ENCODE peak calls at places on chromosomes 12 and 14, in four cellular contexts. I, U, C and G are unnamed samples.

GRCh38 chr14:59425322-59425945 is 39.7 kb downstream of the GPR135 start:
- DNase-seq in I (no peak), U (no peak), C (no peak), G (no peak)

GRCh38 chr12:3496964-3497363 is 6.0 kb downstream of the PRMT8 start:
- DNase-seq in I (peak; percentile 12), U (no peak), C (no peak), G (no peak)

GRCh38 chr12:76586764-76587395 is 27.3 kb upstream of the OSBPL8 start:
- DNase-seq in U (peak; percentile 22), I (peak; percentile 28), C (no peak), G (peak; percentile 49)

GRCh38 chr12:23060161-23060560 is 435.2 kb downstream of the ETNK1 start:
- DNase-seq in I (no peak), U (no peak), C (no peak), G (no peak)

GRCh38 chr14:61430066-61430757 is 108.8 kb downstream of the PRKCH start:
- DNase-seq in I (no peak), U (no peak), C (no peak), G (no peak)

GRCh38 chr12:164207-164606 is 49.8 kb downstream of the SLC6A12 start:
- DNase-seq in C (no peak), U (peak; percentile 37), I (no peak), G (no peak)

GRCh38 chr12:28987538-28988383 is 161.3 kb upstream of the FAR2 start:
- DNase-seq in U (no peak), C (no peak), I (peak; percentile 7), G (no peak)

GRCh38 chr14:74670726-74671125 is 42.2 kb downstream of the AREL1 start:
- DNase-seq in C (no peak), U (no peak), I (no peak), G (peak; percentile 52)

GRCh38 chr12:7146228-7146627 is 16.1 kb downstream of the CLSTN3 start:
- DNase-seq in C (no peak), U (no peak), I (no peak), G (no peak)

GRCh38 chr14:51750542-51750941 is 98.8 kb downstream of the FRMD6 start:
- DNase-seq in C (no peak), I (peak; percentile 25), U (no peak), G (no peak)

GRCh38 chr14:34699873-34700621 is 14.3 kb downstream of the CFL2 start:
- DNase-seq in C (no peak), I (peak; percentile 89), U (no peak), G (peak; percentile 93)

GRCh38 chr12:7431993-7432685 is 11.8 kb downstream of the CD163L1 start:
- DNase-seq in I (no peak), C (no peak), U (no peak), G (peak; percentile 5)

GRCh38 chr14:44962573-44963528 is 861 bp downstream of the TOGARAM1 start:
- DNase-seq in I (no peak), C (no peak), U (peak; percentile 11), G (peak; percentile 69)

GRCh38 chr14:50064993-50065392 is 51.4 kb downstream of the VCPKMT start:
- DNase-seq in I (no peak), U (no peak), C (peak; percentile 98), G (no peak)

GRCh38 chr12:123839826-123840225 is 77.7 kb downstream of the DNAH10 start:
- DNase-seq in U (no peak), I (peak; percentile 43), C (no peak), G (no peak)

GRCh38 chr12:132305560-132305966 is 23.8 kb downstream of the GALNT9 start:
- DNase-seq in C (no peak), U (no peak), I (no peak), G (no peak)

GRCh38 chr14:71648725-71649124 is 283.5 kb upstream of the RGS6 start:
- DNase-seq in I (peak; percentile 64), U (no peak), C (no peak), G (no peak)

DNA sequence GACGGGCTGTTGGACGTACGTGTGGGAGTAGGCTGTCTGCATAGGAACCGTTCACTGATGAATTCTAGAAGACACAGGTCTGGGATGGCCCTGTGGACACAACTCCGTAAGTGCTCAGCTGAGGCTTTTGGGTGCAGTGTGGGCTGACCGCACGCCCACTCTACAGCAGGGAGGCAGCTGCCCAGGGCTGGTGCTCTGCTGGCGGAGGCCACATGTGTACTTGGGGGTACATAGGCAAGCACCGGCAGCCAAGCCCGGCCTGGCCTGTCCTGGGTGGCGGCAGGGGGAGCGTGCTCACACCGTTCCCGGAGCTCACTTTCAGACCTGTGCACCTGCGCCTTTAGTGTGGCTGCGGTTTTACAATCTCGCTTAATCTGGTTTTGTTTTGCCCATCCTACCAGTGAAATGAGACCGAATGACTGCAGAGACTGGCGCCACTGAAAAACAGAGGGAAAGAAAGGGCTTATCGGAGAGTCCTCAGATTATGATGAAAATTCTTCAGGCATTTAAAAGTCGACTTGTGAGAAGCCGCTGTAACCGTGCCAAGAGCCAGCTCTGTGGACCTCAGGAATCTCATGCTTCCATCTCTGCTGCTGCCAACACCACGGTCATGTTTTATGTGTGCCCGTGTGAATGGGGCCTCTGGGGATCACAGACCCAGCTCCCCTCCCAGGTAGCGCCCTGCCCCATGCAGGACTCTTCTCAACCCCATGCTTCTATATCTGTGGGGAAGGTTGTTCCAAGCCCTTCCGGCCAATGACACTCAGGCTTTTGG is 45.8 kb downstream of the SSH1 start:
- DNase-seq in U (no peak), I (no peak), C (no peak), G (no peak)
- TF ChIP-seq MYC in U (no peak), I (no peak), C (no peak), G (no peak)

DNA sequence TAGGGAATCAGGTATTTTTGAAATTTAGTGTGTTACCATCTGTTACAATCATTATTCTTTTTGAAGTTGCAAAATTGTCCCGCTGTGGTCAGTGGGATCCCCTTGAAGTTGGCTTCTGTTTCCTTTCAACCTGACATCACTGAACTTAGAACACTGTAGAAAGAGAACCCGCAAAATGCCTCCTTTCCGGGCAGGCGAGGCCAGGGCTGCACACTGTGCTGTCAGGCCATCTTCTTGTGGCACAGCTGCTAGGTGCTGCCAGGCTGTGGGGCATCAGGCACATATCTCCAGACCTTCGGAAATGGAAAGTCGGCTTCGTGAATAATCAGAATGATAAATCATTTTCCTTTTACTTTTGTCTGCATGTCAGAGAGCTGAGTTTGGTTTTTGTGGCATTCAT is 103.5 kb downstream of the GLT1D1 start:
- DNase-seq in C (no peak), U (no peak), I (no peak), G (no peak)
- TF ChIP-seq EZH2 in C (no peak), U (no peak), I (no peak), G (no peak)

GRCh38 chr12:46265102-46265501 is 3.7 kb downstream of the SLC38A1 start:
- DNase-seq in C (no peak), U (no peak), I (no peak), G (no peak)
- H3K9ac ChIP-seq in C (peak overlapping the region; percentile 97), U (no peak overlapping the region), I (no peak overlapping the region), G (no peak overlapping the region)

DNA sequence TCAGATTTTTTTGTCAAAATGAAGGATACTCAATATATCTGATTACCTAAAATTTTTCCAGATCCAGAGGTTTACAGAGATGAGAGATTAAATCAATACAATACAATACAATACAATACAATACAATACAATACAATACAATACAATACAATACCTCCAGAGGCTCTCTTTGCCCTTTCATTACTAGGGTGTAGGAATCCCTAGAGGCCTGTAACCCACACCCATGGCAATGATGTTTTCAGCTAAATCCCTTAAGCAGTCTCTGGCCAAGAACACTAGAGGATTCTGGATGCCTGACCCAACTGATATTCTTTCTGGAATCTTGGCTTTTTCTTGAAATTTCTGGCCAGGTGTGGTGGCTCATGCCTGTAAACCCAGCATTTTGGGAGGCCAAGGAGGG is 23.7 kb upstream of the AEBP2 start:
- DNase-seq in I (no peak), U (no peak), C (no peak), G (no peak)
- TF ChIP-seq MYC in I (no peak), U (no peak), C (no peak), G (no peak)

DNA sequence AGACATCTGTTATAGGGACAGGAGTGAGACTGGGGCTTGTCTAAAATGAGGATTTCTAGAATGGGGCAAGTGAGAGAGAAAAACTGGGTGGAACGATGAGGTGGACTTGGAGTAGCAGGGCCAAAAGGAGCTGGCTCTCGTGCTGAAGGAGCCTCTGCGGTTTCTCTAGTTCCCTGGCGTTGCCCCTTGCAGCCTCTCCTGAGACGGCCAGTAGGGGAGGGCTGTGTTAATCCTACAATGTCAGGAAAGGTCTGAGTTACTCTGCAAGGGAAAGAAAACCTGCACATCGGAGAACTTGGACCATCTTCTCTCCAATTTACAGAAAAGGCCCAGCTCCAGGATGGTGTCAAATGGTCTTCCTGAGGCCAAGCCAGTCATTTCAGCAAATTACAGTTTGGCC is 963.8 kb upstream of the FLRT2 start:
- DNase-seq in U (no peak), C (no peak), I (no peak), G (no peak)
- TF ChIP-seq EZH2 in U (no peak), C (no peak), I (no peak), G (no peak)

DNA sequence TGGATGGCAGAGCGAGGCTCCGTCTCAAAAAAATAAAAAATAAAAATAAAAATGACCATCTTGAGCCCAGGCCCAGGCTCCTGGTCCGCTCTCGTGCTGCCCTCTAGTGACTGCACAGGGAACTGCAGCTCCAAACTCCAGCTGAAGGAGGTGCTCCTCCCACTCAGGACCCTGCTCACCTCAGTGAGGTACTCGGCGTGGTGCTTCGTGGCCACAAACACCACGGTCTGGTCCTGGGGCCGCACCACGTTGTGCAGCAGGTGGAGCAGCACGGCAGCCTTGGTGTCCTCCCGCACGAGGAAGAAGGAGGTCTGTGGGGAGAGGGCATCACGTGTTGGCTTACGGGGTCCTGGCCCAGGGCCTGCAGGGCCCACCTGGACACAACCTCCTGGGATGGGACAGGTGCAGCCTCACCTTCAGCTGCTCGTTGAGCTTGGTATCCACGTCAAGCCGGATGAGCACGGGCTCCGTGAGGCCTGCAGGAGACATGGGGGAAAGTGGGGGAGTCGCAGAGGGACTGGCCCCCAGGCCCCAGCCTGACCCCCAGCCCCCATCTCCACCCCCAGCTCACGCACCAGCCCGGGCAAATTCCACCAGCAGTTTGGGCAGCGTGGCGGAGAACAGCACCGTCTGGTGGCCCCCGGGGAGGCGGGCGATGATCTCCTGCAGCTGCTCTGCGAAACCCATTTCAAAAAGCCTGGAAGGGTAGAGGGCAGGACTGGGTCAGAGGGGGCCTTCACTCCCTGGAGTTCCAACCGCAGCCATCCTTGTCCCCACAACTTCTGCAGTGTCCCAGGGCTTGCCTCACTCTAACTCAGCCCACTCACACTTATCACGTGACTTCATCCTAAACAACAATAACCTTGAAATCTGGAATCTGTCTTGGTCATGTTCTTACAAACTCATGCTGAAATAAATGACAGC is 10.6 kb downstream of the DDX54 start:
- DNase-seq in C (no peak), I (peak; percentile 33), U (peak; percentile 73), G (peak; percentile 66)
- H3K9ac ChIP-seq in C (no peak overlapping the region), I (no peak overlapping the region), U (peak overlapping the region; percentile 37), G (no peak overlapping the region)

GRCh38 chr12:120257041-120257821 is 8.3 kb downstream of the PXN start:
- DNase-seq in C (no peak), U (no peak), I (no peak), G (peak; percentile 98)
- TF ChIP-seq MYC in C (no peak), U (no peak), I (no peak), G (no peak)